ENCODE peak calls at places on chromosomes 2 and 18, in nine cellular contexts. R, V, B, N, K, W, H, G and F are unnamed samples.

GRCh38 chr2:96276787-96277499 is 10.9 kb downstream of the CIAO1 start:
- DNase-seq in K (no peak), G (no peak), W (no peak), N (no peak), R (no peak), H (no peak), B (no peak), V (no peak), F (no peak)

GRCh38 chr2:169693344-169693743 is 861 bp downstream of the CFAP210 start:
- DNase-seq in B (no peak), W (peak; percentile 8), R (no peak), G (no peak), K (no peak), H (no peak), V (no peak), N (no peak), F (no peak)

GRCh38 chr2:86800856-86801567 is 10.3 kb upstream of the CD8A start:
- DNase-seq in V (no peak), K (no peak), B (no peak), G (no peak), R (no peak), N (no peak), H (no peak), W (no peak), F (no peak)

GRCh38 chr2:207472343-207473202 is 57.2 kb upstream of the CREB1 start:
- DNase-seq in V (no peak), B (no peak), N (no peak), G (no peak), W (no peak), H (no peak), R (no peak), K (no peak), F (no peak)

GRCh38 chr2:43340945-43341356 is 114.5 kb upstream of the ZFP36L2 start:
- DNase-seq in N (no peak), R (no peak), H (no peak), K (no peak), W (no peak), V (no peak), G (no peak), B (no peak), F (no peak)

GRCh38 chr2:156333274-156333950 is 891 bp upstream of the NR4A2 start:
- DNase-seq in N (no peak), G (no peak), B (no peak), R (no peak), W (peak; percentile 71), V (no peak), K (no peak), H (no peak), F (no peak)

GRCh38 chr2:117607202-117607601 is 207.3 kb upstream of the DDX18 start:
- DNase-seq in H (no peak), N (no peak), K (no peak), V (no peak), G (no peak), R (no peak), B (no peak), W (no peak), F (no peak)

GRCh38 chr2:233831011-233831721 is 23.2 kb downstream of the HJURP start:
- DNase-seq in K (no peak), N (no peak), R (no peak), G (no peak), H (no peak), B (no peak), V (no peak), W (no peak), F (no peak)

GRCh38 chr18:74715865-74716712 is 118.4 kb downstream of the ZNF407 start:
- DNase-seq in V (no peak), N (no peak), G (no peak), H (no peak), K (no peak), B (no peak), R (no peak), W (no peak), F (no peak)

GRCh38 chr2:156192468-156192867 is 140.1 kb downstream of the NR4A2 start:
- DNase-seq in K (no peak), B (no peak), H (no peak), G (no peak), V (no peak), W (peak; percentile 30), N (no peak), R (no peak), F (no peak)

GRCh38 chr2:172021074-172021931 is 21.6 kb downstream of the METAP1D start:
- DNase-seq in K (peak; percentile 36), R (no peak), H (no peak), N (no peak), B (no peak), W (no peak), V (no peak), G (no peak), F (no peak)

GRCh38 chr18:50151876-50152275 is 43.1 kb downstream of the MYO5B start:
- DNase-seq in N (no peak), B (no peak), H (no peak), V (no peak), G (no peak), W (no peak), R (no peak), K (no peak), F (no peak)

GRCh38 chr18:79200546-79201268 is 131.5 kb downstream of the ATP9B start:
- DNase-seq in N (peak; percentile 37), B (peak; percentile 59), W (peak; percentile 46), G (peak; percentile 27), R (peak; percentile 41), K (no peak), H (peak; percentile 29), V (no peak), F (no peak)

GRCh38 chr2:170140561-170140960 is 37.4 kb upstream of the MYO3B start:
- DNase-seq in N (no peak), R (no peak), V (no peak), K (no peak), W (no peak), H (no peak), G (no peak), B (no peak), F (no peak)

GRCh38 chr2:134431837-134432437 is 178.1 kb downstream of the MGAT5 start:
- DNase-seq in H (no peak), G (no peak), B (no peak), K (no peak), W (no peak), N (no peak), V (no peak), R (peak; percentile 29), F (no peak)

GRCh38 chr2:94879982-94880377 is 8.8 kb downstream of the TEKT4 start:
- DNase-seq in H (no peak), W (no peak), K (no peak), B (no peak), N (no peak), G (no peak), R (no peak), V (no peak), F (no peak)

DNA sequence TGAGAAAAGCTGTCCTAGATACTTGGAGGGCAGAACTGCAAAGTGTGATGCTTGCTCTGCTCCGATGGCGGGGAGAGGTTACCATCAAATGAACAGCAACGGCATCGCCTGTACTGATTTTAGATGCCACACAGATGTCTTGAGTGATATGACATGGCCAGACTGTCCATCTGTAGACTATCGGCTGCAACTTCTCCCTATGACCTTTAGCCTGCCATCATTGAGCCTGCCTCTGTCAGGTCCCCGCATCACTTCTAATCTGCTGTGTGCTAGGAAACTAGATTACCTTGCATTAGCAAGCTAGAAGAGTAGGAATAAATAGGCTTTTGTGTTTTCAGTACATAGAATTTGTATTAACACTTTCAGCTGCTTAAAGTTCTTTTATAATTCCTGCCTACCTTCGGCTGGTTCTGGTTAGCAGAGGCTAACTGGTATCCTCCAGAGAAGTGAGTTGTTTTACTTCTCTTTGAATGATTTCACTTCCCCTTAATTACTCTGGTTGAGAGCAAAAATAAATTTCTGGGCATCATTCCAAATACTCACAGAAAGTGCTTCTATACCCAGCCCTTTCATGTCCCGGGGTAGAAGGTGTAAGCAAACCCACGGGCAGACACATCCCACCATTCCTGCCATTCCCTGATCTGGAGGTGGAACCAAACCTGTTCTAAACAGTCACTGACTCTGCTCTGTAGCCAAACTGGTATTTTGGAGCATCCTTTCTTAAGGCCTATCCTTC is 24.0 kb downstream of the GAREM2 start:
- DNase-seq in V (no peak), H (no peak), B (peak; percentile 46), W (peak; percentile 57), K (no peak), G (no peak), N (no peak), R (no peak), F (no peak)
- TF ChIP-seq CTCF in V (no peak), H (no peak), B (no peak), W (no peak), K (no peak), G (no peak), N (no peak), R (no peak), F (no peak)

GRCh38 chr2:8525582-8526402 is 156.1 kb upstream of the ID2 start:
- DNase-seq in R (peak; percentile 39), W (peak; percentile 95), V (no peak), B (peak; percentile 83), K (peak; percentile 50), G (peak; percentile 33), N (peak; percentile 53), H (peak; percentile 89), F (no peak)
- TF ChIP-seq CTCF in R (peak; percentile 15), W (peak; percentile 46), V (no peak), B (peak; percentile 68), K (no peak), G (peak; percentile 32), N (no peak), H (no peak), F (no peak)

DNA sequence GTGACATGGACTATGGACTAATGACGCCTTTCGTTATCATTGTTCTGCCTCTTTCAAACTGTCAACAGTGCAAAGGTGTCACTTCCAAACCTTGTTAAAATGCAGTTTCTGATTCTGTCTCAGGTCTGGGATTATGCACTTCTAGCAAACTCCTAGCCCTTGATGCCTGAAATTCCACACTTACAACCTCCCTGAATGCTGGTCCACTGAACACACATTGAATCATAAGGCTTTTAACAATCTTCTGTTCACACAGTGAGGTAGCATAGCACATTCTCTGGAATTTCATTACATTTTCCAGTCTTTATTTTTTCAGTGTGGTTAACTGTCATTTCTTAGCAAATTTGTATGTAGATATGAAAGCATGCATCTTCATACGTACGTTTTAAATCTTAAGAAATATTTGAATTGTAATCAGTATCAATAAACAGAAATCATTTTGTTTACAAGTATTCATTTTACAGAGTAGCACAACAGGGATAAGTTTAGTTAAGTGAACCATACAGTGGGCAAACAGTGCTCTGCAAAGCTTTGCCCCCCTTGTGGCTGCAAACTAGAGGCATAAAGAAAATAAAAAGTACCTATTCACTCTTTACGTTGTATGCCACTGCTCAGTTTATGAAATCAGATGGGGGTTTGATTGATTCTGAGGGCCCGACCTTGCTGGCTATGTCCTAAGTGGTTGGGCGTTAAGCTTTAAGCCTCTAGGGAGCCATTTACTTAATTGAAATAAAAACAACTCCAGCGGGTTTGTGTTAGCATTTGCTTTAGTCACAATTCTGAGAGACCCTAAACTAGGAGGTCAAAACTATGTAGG is 250.8 kb downstream of the LRRTM1 start:
- DNase-seq in V (no peak), B (no peak), G (no peak), N (no peak), W (no peak), R (no peak), K (no peak), H (no peak), F (no peak)
- TF ChIP-seq CTCF in V (no peak), B (no peak), G (peak; percentile 10), N (no peak), W (no peak), R (no peak), K (no peak), H (no peak), F (no peak)

DNA sequence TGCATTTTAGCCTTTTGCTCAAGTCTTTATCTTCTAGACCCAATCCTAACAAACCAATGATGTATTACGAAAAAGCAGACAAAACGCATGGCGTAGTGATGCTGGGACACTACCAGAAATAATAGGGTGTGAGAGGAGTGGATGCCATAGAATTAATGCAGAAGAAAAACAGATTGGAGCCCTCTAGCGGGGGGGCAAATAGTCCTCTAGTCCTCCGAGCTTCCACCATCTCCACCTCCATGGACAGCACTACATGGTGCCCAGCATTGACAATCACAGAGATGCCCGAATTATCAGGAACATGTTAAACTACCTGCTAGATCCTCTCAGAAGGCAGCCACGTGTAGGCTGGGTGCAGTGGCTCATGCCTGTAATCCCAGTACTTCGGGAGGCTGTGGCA is 15.4 kb upstream of the ROCK2 start:
- DNase-seq in V (no peak), K (no peak), G (no peak), B (no peak), W (no peak), H (no peak), R (no peak), N (no peak), F (no peak)
- TF ChIP-seq CTCF in V (no peak), K (no peak), G (no peak), B (no peak), W (no peak), H (no peak), R (no peak), N (no peak), F (no peak)